ENCODE peak calls at places on chromosomes 6 and 20, in five cellular contexts. V, O, W, D and F are unnamed samples. For H3K4me1, the result is how much of the 10 kb centered on the place peaks cover.

GRCh38 chr6:136409598-136409997 is 120.0 kb upstream of the BCLAF1 start:
- DNase-seq in D (no peak), O (no peak), W (no peak), V (no peak), F (no peak)

GRCh38 chr6:13661647-13662046 is 46.5 kb downstream of the NOL7 start:
- DNase-seq in W (no peak), V (no peak), D (no peak), O (no peak), F (no peak)

GRCh38 chr6:125869427-125869826 is 78.7 kb downstream of the NCOA7 start:
- DNase-seq in W (no peak), D (no peak), O (no peak), V (no peak), F (no peak)

GRCh38 chr6:35473075-35473848 is 5.1 kb downstream of the RPL10A start:
- DNase-seq in O (no peak), V (no peak), D (no peak), W (no peak), F (no peak)

GRCh38 chr6:67567842-67568241 is 1067.2 kb upstream of the ADGRB3 start:
- DNase-seq in W (no peak), D (no peak), V (no peak), O (no peak), F (no peak)

GRCh38 chr6:111871725-111872520 is 1.3 kb downstream of the FYN start:
- DNase-seq in V (no peak), W (no peak), O (no peak), D (no peak), F (no peak)

GRCh38 chr6:11172501-11173337 is 59.7 kb downstream of the NEDD9 start:
- DNase-seq in W (peak), D (peak), V (peak), O (peak), F (no peak)

GRCh38 chr20:33178726-33179125 is 10.8 kb downstream of the BPIFA2 start:
- DNase-seq in D (no peak), O (no peak), V (no peak), W (peak), F (no peak)

GRCh38 chr6:3862038-3862437 is 12.9 kb downstream of the FAM50B start:
- DNase-seq in W (no peak), V (no peak), O (no peak), D (no peak), F (no peak)

GRCh38 chr6:112910256-112910655 is 563.1 kb downstream of the RFPL4B start:
- DNase-seq in V (no peak), W (no peak), D (no peak), O (no peak), F (no peak)

GRCh38 chr6:2196079-2196679 is 49.2 kb downstream of the GMDS start:
- DNase-seq in D (no peak), W (peak), O (no peak), V (peak), F (no peak)

GRCh38 chr6:34709386-34709785 is 12.8 kb upstream of the ILRUN start:
- DNase-seq in D (no peak), O (no peak), W (no peak), V (no peak), F (no peak)

GRCh38 chr20:51365670-51366069 is 176.8 kb downstream of the NFATC2 start:
- DNase-seq in O (no peak), D (no peak), W (no peak), V (no peak), F (no peak)

GRCh38 chr20:16441526-16442164 is 131.6 kb downstream of the KIF16B start:
- DNase-seq in W (no peak), V (no peak), O (no peak), D (no peak), F (peak)

GRCh38 chr6:131013495-131013894 is 49.5 kb downstream of the EPB41L2 start:
- DNase-seq in W (no peak), D (no peak), V (no peak), O (no peak), F (no peak)

GRCh38 chr6:28005124-28005662 is 48.2 kb downstream of the OR2B6 start:
- DNase-seq in D (no peak), V (no peak), W (no peak), O (no peak), F (no peak)

GRCh38 chr6:149284904-149285303 is 32.6 kb upstream of the TAB2 start:
- DNase-seq in W (no peak), D (no peak), V (no peak), O (no peak), F (no peak)

GRCh38 chr6:158564243-158565121 is 4.6 kb downstream of the TMEM181 start:
- DNase-seq in V (no peak), W (no peak), O (no peak), D (no peak), F (no peak)

GRCh38 chr20:2558581-2559301 is 22.4 kb downstream of the TMC2 start:
- DNase-seq in V (no peak), W (no peak), O (no peak), D (no peak), F (no peak)

GRCh38 chr6:137811912-137812553 is 55.0 kb upstream of the TNFAIP3 start:
- DNase-seq in D (no peak), W (no peak), O (no peak), V (no peak), F (no peak)

GRCh38 chr20:23166563-23166962 is 80.4 kb upstream of the CD93 start:
- DNase-seq in W (no peak), V (no peak), O (no peak), D (no peak), F (peak)

GRCh38 chr20:3647418-3647817 is 15.8 kb downstream of the GFRA4 start:
- DNase-seq in O (no peak), W (no peak), V (no peak), D (no peak), F (no peak)

GRCh38 chr6:73325656-73326055 is 28.4 kb downstream of the DPPA5 start:
- DNase-seq in O (no peak), D (no peak), V (no peak), W (no peak), F (no peak)

GRCh38 chr20:35273449-35274171 is 4.3 kb downstream of the MMP24OS start:
- DNase-seq in W (no peak), V (no peak), O (no peak), D (no peak), F (no peak)

GRCh38 chr6:140669321-140669720 is 1294.9 kb upstream of the CITED2 start:
- DNase-seq in D (no peak), V (no peak), O (no peak), W (no peak), F (no peak)

GRCh38 chr6:108002365-108003221 is 44.6 kb upstream of the SEC63 start:
- DNase-seq in W (peak), V (no peak), D (no peak), O (no peak), F (no peak)

GRCh38 chr6:18528084-18528743 is 141.1 kb downstream of the RNF144B start:
- DNase-seq in V (no peak), D (no peak), W (no peak), O (no peak), F (no peak)

GRCh38 chr6:101397199-101397598 is 3.7 kb downstream of the GRIK2 start:
- DNase-seq in D (no peak), O (no peak), V (no peak), W (no peak), F (no peak)

GRCh38 chr6:45504947-45505346 is 127.2 kb upstream of the SUPT3H start:
- DNase-seq in D (no peak), V (no peak), O (no peak), W (peak), F (no peak)

GRCh38 chr6:135334169-135334568 is 153.1 kb downstream of the MYB start:
- DNase-seq in D (no peak), W (no peak), V (no peak), O (no peak), F (no peak)

GRCh38 chr6:112086744-112087135 is 542 bp downstream of the TUBE1 start:
- DNase-seq in V (peak), O (no peak), W (no peak), D (no peak), F (no peak)

GRCh38 chr6:128657181-128657580 is 136.8 kb upstream of the PTPRK start:
- DNase-seq in O (no peak), D (no peak), W (no peak), V (no peak), F (no peak)

GRCh38 chr6:83574783-83575182 is 62.4 kb downstream of the PRSS35 start:
- DNase-seq in D (no peak), W (no peak), O (no peak), V (no peak), F (no peak)

GRCh38 chr20:39645130-39645529 is 683.0 kb downstream of the DHX35 start:
- DNase-seq in O (no peak), D (no peak), W (no peak), V (no peak), F (peak)

GRCh38 chr6:1109134-1109533 is 202.8 kb upstream of the FOXQ1 start:
- DNase-seq in O (no peak), W (no peak), V (no peak), D (no peak), F (no peak)
- H3K4me3 ChIP-seq in O (no peak), W (no peak), V (no peak), D (no peak), F (no peak)

GRCh38 chr6:109453594-109454482 is 1.7 kb downstream of the MICAL1 start:
- DNase-seq in W (no peak), V (no peak), O (no peak), D (no peak), F (no peak)
- H3K4me1 ChIP-seq in W (under half), V (under half), O (under half), D (half or more), F (under half)

DNA sequence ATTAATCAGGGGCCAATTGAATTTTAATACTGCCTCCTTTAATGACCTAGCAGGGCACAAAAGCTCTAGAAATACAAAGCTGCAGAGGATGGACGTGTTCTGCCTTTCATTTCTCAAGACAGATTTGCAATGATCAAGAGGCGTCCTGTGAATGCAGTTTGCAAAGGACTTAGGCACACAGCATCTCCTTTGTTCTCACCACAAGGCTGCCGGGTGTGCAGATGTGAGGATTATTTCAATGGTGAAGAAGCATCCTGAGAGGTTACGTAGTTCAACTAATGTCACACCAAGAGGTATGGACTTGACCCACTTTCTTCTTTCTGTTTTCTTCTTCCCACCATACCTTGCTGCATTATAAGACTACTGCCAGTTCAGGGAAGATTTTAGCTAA is 42.9 kb upstream of the SPTLC3 start:
- DNase-seq in W (no peak), D (no peak), O (no peak), V (no peak), F (no peak)
- H3K4me3 ChIP-seq in W (no peak), D (no peak), O (no peak), V (no peak), F (no peak)

GRCh38 chr20:50191566-50192363 is 1.1 kb downstream of the CEBPB start:
- DNase-seq in O (no peak), D (peak), W (no peak), V (no peak), F (no peak)
- H3K4me1 ChIP-seq in O (under half), D (under half), W (under half), V (under half), F (half or more)

GRCh38 chr6:139186242-139186641 is 51.4 kb downstream of the HECA start:
- DNase-seq in W (no peak), O (no peak), D (no peak), V (no peak), F (no peak)

GRCh38 chr6:139184050-139184826 is 49.4 kb downstream of the HECA start:
- DNase-seq in D (no peak), O (no peak), V (no peak), W (no peak), F (no peak)

GRCh38 chr6:139187489-139187888 is 52.6 kb downstream of the HECA start:
- DNase-seq in W (no peak), V (no peak), O (no peak), D (no peak), F (no peak)

GRCh38 chr6:139194740-139195139 is 59.9 kb downstream of the HECA start:
- DNase-seq in V (no peak), D (no peak), O (no peak), W (no peak), F (no peak)

GRCh38 chr6:139189665-139190064 is 54.8 kb downstream of the HECA start:
- DNase-seq in W (no peak), V (no peak), O (no peak), D (no peak), F (no peak)
- H3K4me3 ChIP-seq in W (no peak), V (no peak), O (no peak), D (no peak), F (no peak)

GRCh38 chr6:42050011-42050896 is at the start of gene TAF8:
- DNase-seq in V (peak), W (peak), O (peak), D (peak), F (peak)
- H3K4me1 ChIP-seq in V (under half), W (under half), O (half or more), D (under half), F (half or more)

DNA sequence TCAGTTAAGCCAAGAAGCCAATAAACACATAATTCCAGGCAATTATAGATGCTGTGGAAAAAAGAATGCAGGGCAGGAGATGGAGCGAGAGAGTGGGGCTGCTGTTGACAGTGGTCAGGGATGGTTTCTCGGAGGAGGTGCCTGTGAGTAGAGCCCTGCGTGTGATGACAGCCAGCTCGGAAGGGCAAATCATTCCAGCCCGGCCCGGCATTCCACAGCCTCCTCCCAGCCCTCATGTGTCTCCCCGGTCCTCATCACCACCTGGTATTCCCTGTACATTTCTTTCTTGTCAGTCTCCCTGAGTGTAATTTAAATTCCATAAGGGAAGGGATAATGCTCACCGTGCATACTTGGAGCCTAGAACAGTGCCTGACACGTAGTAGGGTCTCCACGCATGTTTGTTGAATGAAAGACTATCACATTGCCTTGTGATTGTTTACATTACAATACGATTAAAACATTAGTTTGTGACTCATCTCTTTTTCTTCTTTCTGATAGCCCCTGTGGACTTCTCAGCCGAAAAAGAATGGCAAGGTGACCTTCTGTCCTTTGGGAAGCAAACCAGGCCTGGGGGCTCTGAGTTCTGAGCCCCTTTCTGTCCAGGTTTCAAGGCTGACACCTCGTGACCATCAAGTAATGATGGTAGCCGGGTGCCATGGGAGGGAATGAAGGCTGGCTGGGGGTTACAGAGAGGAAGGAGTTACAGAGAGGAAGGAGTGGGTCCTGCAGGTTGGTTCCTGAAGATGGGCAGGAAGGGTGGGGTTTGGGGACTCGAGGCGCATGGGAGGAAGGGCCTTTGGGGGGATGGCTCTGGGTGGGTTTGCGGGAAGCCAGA is 379.5 kb upstream of the SULF2 start:
- DNase-seq in O (no peak), D (no peak), W (no peak), V (no peak), F (no peak)
- H3K4me3 ChIP-seq in O (no peak), D (no peak), W (no peak), V (no peak), F (no peak)

DNA sequence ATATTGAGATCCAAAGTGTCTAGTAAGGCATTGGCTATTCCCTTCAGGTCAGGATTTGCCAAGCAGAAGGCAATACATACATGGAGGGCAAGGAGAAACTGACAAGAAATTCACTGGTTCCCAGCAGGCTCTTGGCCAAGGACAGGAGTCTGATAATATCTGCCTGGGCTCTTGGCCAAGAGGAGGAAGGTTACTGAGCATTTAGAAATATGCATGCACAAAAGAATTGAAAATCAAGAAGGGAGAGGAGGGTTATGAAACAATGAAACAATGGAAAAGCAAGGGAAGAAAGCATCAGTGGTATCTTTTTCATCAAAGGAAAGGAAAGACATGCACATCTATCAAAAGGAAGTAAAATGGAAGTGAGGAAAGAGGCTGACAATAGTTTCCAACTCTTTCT is 42.4 kb downstream of the ARHGAP18 start:
- DNase-seq in W (no peak), O (no peak), V (no peak), D (no peak), F (no peak)
- H3K4me1 ChIP-seq in W (under half), O (under half), V (half or more), D (under half), F (under half)